ENCODE peak calls at places on chromosomes 3 and 15, in seven cellular contexts. Q is PC-3, N is neural crest cell, K is astrocyte of the spinal cord, R is GM10248, S is type B pancreatic cell, Z is AG10803. I is an unnamed sample.

GRCh38 chr15:98881526-98882517 is 125.8 kb downstream of the PGPEP1L start:
- DNase-seq in N (no peak), R (peak), Z (peak), K (peak), Q (peak), S (no peak), I (no peak)

GRCh38 chr3:195458188-195458800 is 15.5 kb upstream of the ACAP2 start:
- DNase-seq in N (no peak), R (peak), S (no peak), K (peak), Z (no peak), Q (no peak), I (no peak)

GRCh38 chr15:42084465-42085235 is 9.7 kb downstream of the PLA2G4D start:
- DNase-seq in Z (peak), K (peak), Q (peak), N (peak), R (peak), S (no peak), I (no peak)

GRCh38 chr3:56773588-56774330 is 28.0 kb downstream of the ARHGEF3 start:
- DNase-seq in R (no peak), Q (no peak), K (no peak), S (no peak), Z (no peak), N (no peak), I (no peak)

GRCh38 chr3:177553586-177553985 is 356.3 kb upstream of the TBL1XR1 start:
- DNase-seq in N (no peak), Z (no peak), K (no peak), Q (no peak), S (no peak), R (no peak), I (no peak)

GRCh38 chr3:143751643-143752178 is 96.6 kb downstream of the SLC9A9 start:
- DNase-seq in N (no peak), K (no peak), R (no peak), S (no peak), Z (no peak), Q (no peak), I (no peak)

GRCh38 chr15:51281368-51281967 is 56.9 kb downstream of the CYP19A1 start:
- DNase-seq in S (no peak), N (peak), Z (peak), Q (peak), K (peak), R (peak), I (no peak)

GRCh38 chr3:55000946-55001345 is 73.1 kb upstream of the LRTM1 start:
- DNase-seq in Z (no peak), R (no peak), N (no peak), S (no peak), Q (no peak), K (no peak), I (no peak)

GRCh38 chr15:29270169-29270955 is 740 bp upstream of the NSMCE3 start:
- DNase-seq in S (no peak), R (peak), Z (peak), K (peak), N (no peak), Q (peak), I (peak)

GRCh38 chr3:50078622-50079021 is 10.1 kb upstream of the RBM5 start:
- DNase-seq in K (no peak), Q (peak), R (no peak), N (no peak), S (no peak), Z (no peak), I (no peak)

GRCh38 chr3:11167590-11167989 is 13.3 kb downstream of the HRH1 start:
- DNase-seq in K (no peak), Z (no peak), R (no peak), Q (no peak), N (no peak), S (no peak), I (no peak)

GRCh38 chr3:129824926-129825541 is 68.5 kb downstream of the TMCC1 start:
- DNase-seq in S (no peak), Z (peak), R (peak), Q (peak), K (peak), N (peak), I (peak)

GRCh38 chr15:96335429-96335807 is 4.9 kb downstream of the NR2F2 start:
- DNase-seq in K (peak), S (no peak), R (no peak), N (no peak), Q (peak), Z (no peak), I (no peak)

GRCh38 chr15:99447497-99448371 is 118.0 kb upstream of the MEF2A start:
- DNase-seq in K (no peak), Z (no peak), S (no peak), R (peak), Q (no peak), N (no peak), I (no peak)

DNA sequence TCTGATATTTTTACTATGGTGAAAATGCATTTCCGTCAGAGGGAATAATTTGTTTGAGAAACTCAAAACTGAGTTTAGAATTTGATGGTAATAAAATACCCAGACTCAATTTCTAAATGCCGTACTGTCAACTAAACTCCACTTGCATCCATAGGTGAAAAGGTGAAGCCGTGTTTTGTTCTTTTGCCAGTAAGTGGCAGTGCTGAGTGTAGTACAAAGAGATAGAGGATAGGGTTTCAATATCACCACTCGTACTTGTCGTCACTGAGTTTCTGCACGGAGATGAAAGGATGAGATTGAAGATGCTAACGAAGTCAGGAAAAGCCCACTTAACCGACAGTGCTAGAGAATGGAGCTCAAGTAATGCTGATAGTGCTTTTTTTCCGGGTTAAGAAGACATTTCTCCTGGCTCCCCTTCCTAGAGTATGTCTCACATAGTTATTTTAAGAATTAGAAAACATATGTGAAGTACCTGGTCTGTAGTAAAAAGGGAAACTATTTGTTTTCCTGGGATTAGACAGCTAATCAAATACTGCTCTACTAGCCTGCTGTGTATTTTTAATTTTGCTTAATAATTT is 345.1 kb downstream of the IL5RA start:
- DNase-seq in N (no peak), Q (no peak), R (no peak), Z (no peak), S (no peak), K (no peak), I (peak)
- TF ChIP-seq CTCF in N (peak), Q (no peak), R (peak), Z (no peak), S (peak), K (no peak), I (peak)

GRCh38 chr15:53512029-53512428 is 247.4 kb downstream of the WDR72 start:
- DNase-seq in S (no peak), R (no peak), N (no peak), Q (no peak), K (no peak), Z (no peak), I (no peak)
- TF ChIP-seq CTCF in S (peak), R (no peak), N (peak), Q (no peak), K (no peak), Z (no peak), I (peak)

GRCh38 chr3:14375192-14375591 is 27.2 kb upstream of the SLC6A6 start:
- DNase-seq in N (no peak), K (no peak), R (no peak), Q (no peak), S (no peak), Z (no peak), I (no peak)
- TF ChIP-seq CTCF in N (no peak), K (no peak), R (no peak), Q (no peak), S (peak), Z (no peak), I (peak)

GRCh38 chr15:58066042-58066867 is 744 bp upstream of the ALDH1A2 start:
- DNase-seq in R (peak), N (peak), Z (peak), S (peak), Q (peak), K (peak), I (no peak)
- TF ChIP-seq CTCF in R (peak), N (peak), Z (peak), S (peak), Q (peak), K (peak), I (peak)

GRCh38 chr15:89334510-89335288 is at the start of gene POLG:
- DNase-seq in Q (peak), K (peak), R (peak), N (peak), Z (peak), S (peak), I (peak)
- TF ChIP-seq CTCF in Q (no peak), K (no peak), R (no peak), N (no peak), Z (no peak), S (peak), I (no peak)

I was measured in epithelial cell of proximal tubule.